ENCODE peak calls at places on chromosomes 7 and 10, in six cellular contexts. V is SW480; L is cardiac fibroblast; E is stimulated activated naive B cell treated with anti-CD40 and anti-IgM and Interleukin-4, amounts not matched to agents 10 μg/mL and 1 μg/mL and 100 μg/mL, for 72 hours; C is NCI-H524; I is AG09309. U is an unnamed sample.

GRCh38 chr7:98992076-98992475 is 113.7 kb downstream of the TRRAP start:
- DNase-seq in I (no peak), E (no peak), V (no peak), C (no peak), L (no peak), U (no peak)

GRCh38 chr7:128891110-128891941 is 19.2 kb downstream of the KCP start:
- DNase-seq in L (no peak), E (no peak), I (no peak), V (no peak), C (no peak), U (no peak)

GRCh38 chr7:26376208-26376917 is 84.7 kb downstream of the SNX10 start:
- DNase-seq in V (peak; percentile 86), I (no peak), E (peak; percentile 18), L (no peak), C (peak; percentile 53), U (no peak)

GRCh38 chr7:73585196-73585595 is 6.8 kb upstream of the TBL2 start:
- DNase-seq in V (no peak), I (no peak), L (no peak), E (no peak), C (no peak), U (no peak)

GRCh38 chr10:14692344-14693199 is 82.1 kb downstream of the FAM107B start:
- DNase-seq in V (peak; percentile 46), L (no peak), I (no peak), C (no peak), E (no peak), U (peak; percentile 39)

GRCh38 chr10:31961264-31961663 is 32.6 kb upstream of the ARHGAP12 start:
- DNase-seq in C (peak; percentile 42), V (no peak), I (no peak), E (no peak), L (no peak), U (no peak)

GRCh38 chr10:114163062-114163861 is 10.7 kb downstream of the CCDC186 start:
- DNase-seq in V (no peak), I (peak; percentile 46), L (peak; percentile 56), C (no peak), E (no peak), U (no peak)

GRCh38 chr10:71713135-71714040 is 6.2 kb downstream of the C10orf105 start:
- DNase-seq in V (peak; percentile 27), I (peak; percentile 74), E (no peak), C (no peak), L (peak; percentile 97), U (peak; percentile 72)

GRCh38 chr7:157825325-157825724 is 488.5 kb downstream of the DNAJB6 start:
- DNase-seq in L (no peak), C (no peak), E (no peak), V (no peak), I (no peak), U (no peak)

GRCh38 chr7:123712619-123713018 is 36.2 kb downstream of the WASL start:
- DNase-seq in C (no peak), E (no peak), V (no peak), L (peak; percentile 55), I (peak; percentile 28), U (no peak)

GRCh38 chr10:91924212-91925021 is 847 bp downstream of the BTAF1 start:
- DNase-seq in L (peak; percentile 33), C (no peak), I (no peak), E (no peak), V (no peak), U (peak; percentile 43)

GRCh38 chr7:142964502-142965246 is 2.5 kb upstream of the KEL start:
- DNase-seq in V (peak; percentile 7), L (no peak), I (no peak), E (no peak), C (no peak), U (no peak)

GRCh38 chr10:99233000-99233679 is 2.5 kb downstream of the HPSE2 start:
- DNase-seq in L (no peak), V (no peak), C (no peak), I (no peak), E (no peak), U (no peak)

GRCh38 chr7:150369740-150370501 is 1.3 kb downstream of the REPIN1 start:
- DNase-seq in V (no peak), C (no peak), I (no peak), E (no peak), L (no peak), U (no peak)

GRCh38 chr7:1693419-1693990 is 23.4 kb downstream of the ELFN1 start:
- DNase-seq in C (no peak), V (no peak), E (no peak), I (no peak), L (no peak), U (no peak)

GRCh38 chr7:102232686-102233286 is 53.9 kb upstream of the SH2B2 start:
- DNase-seq in I (no peak), C (no peak), L (no peak), V (no peak), E (no peak), U (no peak)

GRCh38 chr10:36441557-36441956 is 683.8 kb upstream of the ANKRD30A start:
- DNase-seq in L (peak; percentile 76), C (no peak), I (no peak), V (no peak), E (no peak), U (peak; percentile 54)

GRCh38 chr10:97796651-97797050 is 24.9 kb upstream of the SFRP5 start:
- DNase-seq in I (no peak), E (no peak), L (no peak), C (no peak), V (no peak), U (no peak)

GRCh38 chr7:30688718-30689221 is 6.5 kb upstream of the CRHR2 start:
- DNase-seq in E (no peak), I (no peak), V (no peak), L (peak; percentile 39), C (no peak), U (peak; percentile 42)

GRCh38 chr7:80095545-80095944 is 39.1 kb upstream of the GNAI1 start:
- DNase-seq in C (no peak), V (peak; percentile 49), L (peak; percentile 52), E (no peak), I (no peak), U (peak; percentile 64)

GRCh38 chr7:158658475-158658874 is 46.1 kb downstream of the NCAPG2 start:
- DNase-seq in E (no peak), C (no peak), V (no peak), L (no peak), I (no peak), U (no peak)

GRCh38 chr7:152136623-152137022 is 111.1 kb downstream of the GALNT11 start:
- DNase-seq in I (no peak), V (no peak), L (peak; percentile 57), C (no peak), E (no peak), U (no peak)

GRCh38 chr10:34305189-34305588 is 509.9 kb downstream of the PARD3 start:
- DNase-seq in L (no peak), E (no peak), V (no peak), I (no peak), C (no peak), U (peak; percentile 87)